ENCODE peak calls at places on chromosomes 12 and 14, in five cellular contexts. One of them, this sample, is unnamed.

GRCh38 chr14:92609955-92610354 is 96.4 kb downstream of the RIN3 start:
- DNase-seq in PC-3: no peak
- DNase-seq in IMR-90: no peak
- DNase-seq in left ventricle myocardium inferior: no peak
- DNase-seq in neural progenitor cell: no peak
- DNase-seq in this sample: no peak

GRCh38 chr12:117470804-117471203 is 109.4 kb upstream of the NOS1 start:
- DNase-seq in PC-3: peak; percentile 46
- DNase-seq in IMR-90: no peak
- DNase-seq in left ventricle myocardium inferior: no peak
- DNase-seq in neural progenitor cell: no peak
- DNase-seq in this sample: no peak

GRCh38 chr12:47385587-47385986 is 305.8 kb upstream of the AMIGO2 start:
- DNase-seq in PC-3: no peak
- DNase-seq in IMR-90: no peak
- DNase-seq in left ventricle myocardium inferior: no peak
- DNase-seq in neural progenitor cell: no peak
- DNase-seq in this sample: no peak

GRCh38 chr14:44154889-44155288 is 352.2 kb downstream of the FSCB start:
- DNase-seq in PC-3: peak; percentile 50
- DNase-seq in IMR-90: no peak
- DNase-seq in left ventricle myocardium inferior: no peak
- DNase-seq in neural progenitor cell: no peak
- DNase-seq in this sample: no peak

GRCh38 chr12:104596128-104596799 is 139.5 kb downstream of the CHST11 start:
- DNase-seq in PC-3: no peak
- DNase-seq in IMR-90: peak; percentile 86
- DNase-seq in left ventricle myocardium inferior: peak; percentile 23
- DNase-seq in neural progenitor cell: no peak
- DNase-seq in this sample: no peak

GRCh38 chr14:54737132-54737711 is 165.4 kb downstream of the GCH1 start:
- DNase-seq in PC-3: peak; percentile 94
- DNase-seq in IMR-90: peak; percentile 82
- DNase-seq in left ventricle myocardium inferior: no peak
- DNase-seq in neural progenitor cell: no peak
- DNase-seq in this sample: no peak

GRCh38 chr12:123398177-123398916 is 14.4 kb downstream of the KMT5A start:
- DNase-seq in PC-3: no peak
- DNase-seq in IMR-90: peak; percentile 37
- DNase-seq in left ventricle myocardium inferior: peak; percentile 61
- DNase-seq in neural progenitor cell: no peak
- DNase-seq in this sample: no peak

GRCh38 chr12:57631566-57632368 is 1.2 kb downstream of the B4GALNT1 start:
- DNase-seq in PC-3: no peak
- DNase-seq in IMR-90: no peak
- DNase-seq in left ventricle myocardium inferior: no peak
- DNase-seq in neural progenitor cell: peak; percentile 45
- DNase-seq in this sample: peak; percentile 48

GRCh38 chr14:104423715-104424405 is 155.7 kb upstream of the C14orf180 start:
- DNase-seq in PC-3: no peak
- DNase-seq in IMR-90: no peak
- DNase-seq in left ventricle myocardium inferior: no peak
- DNase-seq in neural progenitor cell: no peak
- DNase-seq in this sample: no peak

DNA sequence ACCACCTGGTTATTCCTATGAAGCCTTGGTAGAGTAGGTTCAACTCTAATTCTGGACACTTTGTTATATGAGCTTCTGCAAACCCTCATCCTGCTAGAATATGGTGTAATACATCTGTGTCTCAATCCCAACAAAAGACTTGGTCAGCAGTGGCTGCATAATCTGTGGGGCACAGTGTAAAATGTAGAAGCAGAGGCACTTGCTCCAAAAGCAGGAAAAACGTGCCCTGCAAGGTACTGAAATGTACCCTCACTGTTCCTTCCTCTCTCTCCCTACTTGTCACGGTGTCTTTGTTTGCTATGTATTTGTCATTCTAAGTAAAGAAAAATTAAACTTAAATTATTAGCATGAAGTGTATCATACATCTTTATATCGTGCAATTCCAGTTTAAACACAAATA is 267.9 kb downstream of the BCL11B start:
- DNase-seq in PC-3: peak; percentile 5
- DNase-seq in IMR-90: no peak
- DNase-seq in left ventricle myocardium inferior: no peak
- DNase-seq in neural progenitor cell: no peak
- DNase-seq in this sample: no peak
- H3K27ac ChIP-seq in PC-3: no peak overlapping the region
- H3K27ac ChIP-seq in IMR-90: no peak overlapping the region
- H3K27ac ChIP-seq in left ventricle myocardium inferior: no peak overlapping the region
- H3K27ac ChIP-seq in neural progenitor cell: no peak overlapping the region
- H3K27ac ChIP-seq in this sample: no peak overlapping the region

GRCh38 chr14:60648934-60649814 is at the start of gene SIX1:
- DNase-seq in PC-3: peak; percentile 97
- DNase-seq in IMR-90: peak; percentile 95
- DNase-seq in left ventricle myocardium inferior: peak; percentile 38
- DNase-seq in neural progenitor cell: peak; percentile 96
- DNase-seq in this sample: peak; percentile 85
- H3K9me3 ChIP-seq in PC-3: no peaks in the 10 kb centered on the region
- H3K9me3 ChIP-seq in IMR-90: no peaks in the 10 kb centered on the region
- H3K9me3 ChIP-seq in left ventricle myocardium inferior: no peaks in the 10 kb centered on the region
- H3K9me3 ChIP-seq in neural progenitor cell: no peaks in the 10 kb centered on the region
- H3K9me3 ChIP-seq in this sample: no peaks in the 10 kb centered on the region

GRCh38 chr14:102141797-102142196 is 2.1 kb downstream of the WDR20 start:
- DNase-seq in PC-3: no peak
- DNase-seq in IMR-90: no peak
- DNase-seq in left ventricle myocardium inferior: no peak
- DNase-seq in neural progenitor cell: no peak
- DNase-seq in this sample: no peak

GRCh38 chr14:102138935-102139247 is 806 bp upstream of the WDR20 start:
- DNase-seq in PC-3: no peak
- DNase-seq in IMR-90: no peak
- DNase-seq in left ventricle myocardium inferior: no peak
- DNase-seq in neural progenitor cell: no peak
- DNase-seq in this sample: no peak

GRCh38 chr14:102139248-102140026 is at the start of gene WDR20:
- DNase-seq in PC-3: peak; percentile 99
- DNase-seq in IMR-90: peak; percentile 92
- DNase-seq in left ventricle myocardium inferior: peak; percentile 98
- DNase-seq in neural progenitor cell: peak; percentile 100
- DNase-seq in this sample: peak; percentile 99

GRCh38 chr14:102140750-102141145 is 1.1 kb downstream of the WDR20 start:
- DNase-seq in PC-3: peak; percentile 33
- DNase-seq in IMR-90: no peak
- DNase-seq in left ventricle myocardium inferior: no peak
- DNase-seq in neural progenitor cell: no peak
- DNase-seq in this sample: no peak

DNA sequence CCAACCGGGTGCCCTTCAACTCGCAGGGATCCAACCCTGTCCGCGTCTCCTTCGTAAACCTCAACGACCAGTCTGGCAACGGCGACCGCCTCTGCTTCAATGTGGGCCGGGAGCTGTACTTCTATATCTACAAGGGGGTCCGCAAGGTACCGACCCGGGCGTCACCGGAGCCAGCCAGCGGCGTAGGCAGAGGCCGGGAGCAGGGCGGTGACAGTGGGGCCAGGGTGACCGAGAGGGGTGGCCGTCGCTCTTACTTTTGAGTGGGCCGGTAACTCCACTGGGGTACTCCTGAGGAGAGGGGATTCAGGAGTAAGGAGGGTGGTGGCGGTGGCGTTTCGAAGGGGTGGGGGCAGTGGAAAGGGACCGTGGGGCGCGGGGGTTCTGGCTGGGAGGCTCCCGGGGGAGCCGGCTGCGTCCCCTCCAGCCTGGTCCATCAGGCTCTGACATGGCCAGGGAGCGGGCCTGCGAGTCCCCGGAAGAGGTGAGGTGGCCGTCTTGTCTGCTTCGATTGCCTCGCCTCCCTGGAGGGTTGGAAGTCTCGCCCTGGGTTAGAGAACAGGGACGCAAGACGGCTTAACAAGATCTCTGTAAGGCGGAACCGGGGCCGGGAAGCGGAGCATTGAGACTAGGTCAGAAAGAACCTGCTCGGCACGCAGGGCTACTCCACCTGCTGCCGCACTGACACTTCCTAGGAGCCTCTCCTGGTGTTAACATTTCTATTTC is 491 bp downstream of the WDR20 start:
- DNase-seq in PC-3: no peak
- DNase-seq in IMR-90: no peak
- DNase-seq in left ventricle myocardium inferior: peak; percentile 23
- DNase-seq in neural progenitor cell: peak; percentile 64
- DNase-seq in this sample: peak; percentile 29
- H3K27ac ChIP-seq in PC-3: peak overlapping the region; percentile 28
- H3K27ac ChIP-seq in IMR-90: peak overlapping the region; percentile 82
- H3K27ac ChIP-seq in left ventricle myocardium inferior: peak overlapping the region; percentile 87
- H3K27ac ChIP-seq in neural progenitor cell: peak overlapping the region; percentile 54
- H3K27ac ChIP-seq in this sample: peak overlapping the region; percentile 92

DNA sequence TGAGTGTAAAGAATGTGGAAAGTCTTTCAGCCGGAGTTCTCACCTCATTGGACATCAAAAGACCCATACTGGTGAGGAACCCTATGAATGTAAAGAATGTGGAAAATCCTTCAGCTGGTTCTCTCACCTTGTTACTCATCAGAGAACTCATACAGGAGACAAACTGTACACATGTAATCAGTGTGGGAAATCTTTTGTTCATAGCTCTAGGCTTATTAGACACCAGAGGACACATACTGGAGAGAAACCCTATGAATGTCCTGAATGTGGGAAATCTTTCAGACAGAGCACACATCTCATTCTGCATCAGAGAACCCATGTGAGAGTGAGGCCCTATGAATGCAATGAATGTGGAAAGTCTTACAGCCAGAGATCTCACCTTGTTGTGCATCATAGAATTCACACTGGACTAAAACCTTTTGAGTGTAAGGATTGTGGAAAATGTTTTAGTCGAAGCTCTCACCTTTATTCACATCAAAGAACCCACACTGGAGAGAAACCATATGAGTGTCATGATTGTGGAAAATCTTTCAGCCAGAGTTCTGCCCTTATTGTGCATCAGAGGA is 25.1 kb upstream of the ZNF268 start:
- DNase-seq in PC-3: no peak
- DNase-seq in IMR-90: no peak
- DNase-seq in left ventricle myocardium inferior: no peak
- DNase-seq in neural progenitor cell: no peak
- DNase-seq in this sample: no peak
- H3K9me3 ChIP-seq in PC-3: peaks cover 69% of the 10 kb centered on the region
- H3K9me3 ChIP-seq in IMR-90: peaks cover 62% of the 10 kb centered on the region
- H3K9me3 ChIP-seq in left ventricle myocardium inferior: peaks cover 100% of the 10 kb centered on the region
- H3K9me3 ChIP-seq in neural progenitor cell: peaks cover 63% of the 10 kb centered on the region
- H3K9me3 ChIP-seq in this sample: peaks cover 52% of the 10 kb centered on the region

GRCh38 chr12:38903596-38903995 is 1.8 kb downstream of the CPNE8 start:
- DNase-seq in PC-3: no peak
- DNase-seq in IMR-90: no peak
- DNase-seq in left ventricle myocardium inferior: no peak
- DNase-seq in neural progenitor cell: no peak
- DNase-seq in this sample: no peak

GRCh38 chr12:38905480-38906351 is at the start of gene CPNE8:
- DNase-seq in PC-3: peak; percentile 59
- DNase-seq in IMR-90: no peak
- DNase-seq in left ventricle myocardium inferior: peak; percentile 86
- DNase-seq in neural progenitor cell: peak; percentile 75
- DNase-seq in this sample: peak; percentile 5

GRCh38 chr12:38906482-38907170 is 1.2 kb upstream of the CPNE8 start:
- DNase-seq in PC-3: peak; percentile 91
- DNase-seq in IMR-90: no peak
- DNase-seq in left ventricle myocardium inferior: peak; percentile 89
- DNase-seq in neural progenitor cell: peak; percentile 96
- DNase-seq in this sample: peak; percentile 53

GRCh38 chr12:38904932-38905479 is 385 bp downstream of the CPNE8 start:
- DNase-seq in PC-3: peak; percentile 91
- DNase-seq in IMR-90: no peak
- DNase-seq in left ventricle myocardium inferior: peak; percentile 85
- DNase-seq in neural progenitor cell: peak; percentile 74
- DNase-seq in this sample: no peak

DNA sequence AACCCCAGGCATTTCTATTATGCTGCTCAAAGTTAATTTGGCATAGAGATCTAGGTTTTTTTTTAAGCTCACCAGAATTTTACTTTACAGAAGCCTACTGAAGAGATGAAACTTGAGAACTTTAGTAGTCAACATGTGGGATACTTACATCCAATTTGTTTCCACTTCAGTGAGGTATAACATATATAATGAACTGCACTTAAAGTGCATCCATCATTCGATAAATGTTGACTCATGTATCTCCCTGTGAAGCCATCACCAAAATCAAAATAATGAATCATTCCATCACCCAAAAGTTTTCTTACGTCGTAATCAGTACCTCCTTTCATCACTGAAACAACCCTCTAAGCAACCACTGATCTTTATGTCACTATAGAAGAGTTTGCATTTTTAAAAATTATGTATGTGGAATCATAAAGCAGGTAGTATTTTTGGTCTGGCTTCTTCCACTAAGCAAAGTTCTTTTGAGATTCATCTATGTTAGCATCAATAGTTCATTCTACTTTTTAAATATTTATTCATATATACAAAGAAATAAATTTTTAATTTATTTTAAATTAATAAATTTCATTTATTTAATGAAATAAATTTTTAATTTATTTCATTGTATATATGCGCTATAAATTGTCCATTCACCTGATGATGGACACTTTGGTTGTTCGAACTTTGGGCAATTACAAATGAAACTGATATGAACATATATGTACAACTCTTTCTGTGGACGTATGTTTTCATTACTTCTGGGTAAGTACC is 2.0 kb upstream of the CPNE8 start:
- DNase-seq in PC-3: peak; percentile 2
- DNase-seq in IMR-90: no peak
- DNase-seq in left ventricle myocardium inferior: no peak
- DNase-seq in neural progenitor cell: no peak
- DNase-seq in this sample: no peak
- H3K27ac ChIP-seq in PC-3: no peak overlapping the region
- H3K27ac ChIP-seq in IMR-90: no peak overlapping the region
- H3K27ac ChIP-seq in left ventricle myocardium inferior: peak overlapping the region; percentile 96
- H3K27ac ChIP-seq in neural progenitor cell: no peak overlapping the region
- H3K27ac ChIP-seq in this sample: no peak overlapping the region

DNA sequence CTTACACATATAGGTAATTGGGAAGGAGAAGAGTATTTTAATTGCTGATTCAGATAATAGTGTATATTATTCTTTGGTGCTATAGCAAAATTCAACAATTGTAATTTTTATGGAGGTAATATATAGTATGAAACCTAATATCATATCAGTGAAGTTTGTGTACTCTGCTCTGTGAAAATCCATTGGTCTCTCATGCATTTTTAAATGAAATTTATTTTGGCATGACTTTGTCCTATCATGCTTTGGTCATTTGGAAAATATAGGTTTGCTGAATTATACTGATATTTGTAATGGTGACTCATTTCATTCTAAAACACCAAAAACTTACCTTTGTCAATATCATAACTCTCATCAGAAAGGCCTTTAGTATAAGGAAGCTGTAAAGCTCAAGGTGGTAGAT is 962.0 kb upstream of the NOVA1 start:
- DNase-seq in PC-3: peak; percentile 22
- DNase-seq in IMR-90: no peak
- DNase-seq in left ventricle myocardium inferior: no peak
- DNase-seq in neural progenitor cell: no peak
- DNase-seq in this sample: no peak
- H3K9me3 ChIP-seq in PC-3: no peaks in the 10 kb centered on the region
- H3K9me3 ChIP-seq in IMR-90: no peaks in the 10 kb centered on the region
- H3K9me3 ChIP-seq in left ventricle myocardium inferior: peaks cover 9% of the 10 kb centered on the region
- H3K9me3 ChIP-seq in neural progenitor cell: no peaks in the 10 kb centered on the region
- H3K9me3 ChIP-seq in this sample: no peaks in the 10 kb centered on the region

GRCh38 chr12:52025301-52026172 is 18.8 kb downstream of the TAMALIN start:
- DNase-seq in PC-3: peak; percentile 90
- DNase-seq in IMR-90: peak; percentile 77
- DNase-seq in left ventricle myocardium inferior: peak; percentile 79
- DNase-seq in neural progenitor cell: peak; percentile 91
- DNase-seq in this sample: peak; percentile 82
- H3K27ac ChIP-seq in PC-3: no peak overlapping the region
- H3K27ac ChIP-seq in IMR-90: peak overlapping the region; percentile 30
- H3K27ac ChIP-seq in left ventricle myocardium inferior: peak overlapping the region; percentile 93
- H3K27ac ChIP-seq in neural progenitor cell: no peak overlapping the region
- H3K27ac ChIP-seq in this sample: peak overlapping the region; percentile 74

This sample was measured in WERI-Rb-1.